ENCODE peak calls at places on chromosomes 3 and 15, in nine cellular contexts. One of them, this sample, is unnamed.

GRCh38 chr15:25783607-25784131 is 79.5 kb downstream of the ATP10A start:
- DNase-seq in CD4-positive, CD25-positive, alpha-beta regulatory T cell: peak
- DNase-seq in heart left ventricle: no peak
- DNase-seq in A549: peak
- DNase-seq in RWPE1: no peak
- DNase-seq in dorsolateral prefrontal cortex: no peak
- DNase-seq in lower lobe of right lung: no peak
- DNase-seq in colonic mucosa: no peak
- DNase-seq in substantia nigra: no peak
- DNase-seq in this sample: no peak

GRCh38 chr3:167289435-167289834 is 90.7 kb downstream of the ZBBX start:
- DNase-seq in RWPE1: no peak
- DNase-seq in CD4-positive, CD25-positive, alpha-beta regulatory T cell: no peak
- DNase-seq in A549: no peak
- DNase-seq in heart left ventricle: no peak
- DNase-seq in colonic mucosa: no peak
- DNase-seq in dorsolateral prefrontal cortex: no peak
- DNase-seq in substantia nigra: no peak
- DNase-seq in lower lobe of right lung: no peak
- DNase-seq in this sample: no peak

GRCh38 chr3:196966526-196967401 is 1.9 kb downstream of the PIGZ start:
- DNase-seq in A549: no peak
- DNase-seq in CD4-positive, CD25-positive, alpha-beta regulatory T cell: no peak
- DNase-seq in substantia nigra: peak
- DNase-seq in colonic mucosa: no peak
- DNase-seq in RWPE1: no peak
- DNase-seq in lower lobe of right lung: no peak
- DNase-seq in dorsolateral prefrontal cortex: no peak
- DNase-seq in heart left ventricle: no peak
- DNase-seq in this sample: no peak

GRCh38 chr3:19972056-19972455 is 25.2 kb downstream of the RAB5A start:
- DNase-seq in A549: peak
- DNase-seq in colonic mucosa: no peak
- DNase-seq in RWPE1: peak
- DNase-seq in heart left ventricle: no peak
- DNase-seq in dorsolateral prefrontal cortex: no peak
- DNase-seq in lower lobe of right lung: no peak
- DNase-seq in substantia nigra: no peak
- DNase-seq in CD4-positive, CD25-positive, alpha-beta regulatory T cell: no peak
- DNase-seq in this sample: no peak

GRCh38 chr3:140948460-140949249 is 7.0 kb downstream of the SLC25A36 start:
- DNase-seq in dorsolateral prefrontal cortex: no peak
- DNase-seq in colonic mucosa: no peak
- DNase-seq in heart left ventricle: no peak
- DNase-seq in lower lobe of right lung: no peak
- DNase-seq in CD4-positive, CD25-positive, alpha-beta regulatory T cell: no peak
- DNase-seq in A549: no peak
- DNase-seq in RWPE1: no peak
- DNase-seq in substantia nigra: no peak
- DNase-seq in this sample: no peak

GRCh38 chr15:48472756-48473155 is 141.5 kb downstream of the DUT start:
- DNase-seq in substantia nigra: no peak
- DNase-seq in lower lobe of right lung: no peak
- DNase-seq in colonic mucosa: no peak
- DNase-seq in dorsolateral prefrontal cortex: no peak
- DNase-seq in A549: peak
- DNase-seq in RWPE1: peak
- DNase-seq in CD4-positive, CD25-positive, alpha-beta regulatory T cell: peak
- DNase-seq in heart left ventricle: no peak
- DNase-seq in this sample: no peak

GRCh38 chr3:18951333-18951732 is 197.0 kb upstream of the KCNH8 start:
- DNase-seq in lower lobe of right lung: no peak
- DNase-seq in colonic mucosa: no peak
- DNase-seq in CD4-positive, CD25-positive, alpha-beta regulatory T cell: no peak
- DNase-seq in substantia nigra: no peak
- DNase-seq in A549: no peak
- DNase-seq in heart left ventricle: no peak
- DNase-seq in RWPE1: no peak
- DNase-seq in dorsolateral prefrontal cortex: no peak
- DNase-seq in this sample: no peak

GRCh38 chr15:55348281-55348778 is 29.3 kb downstream of the PIGB start:
- DNase-seq in heart left ventricle: no peak
- DNase-seq in substantia nigra: no peak
- DNase-seq in dorsolateral prefrontal cortex: no peak
- DNase-seq in colonic mucosa: no peak
- DNase-seq in RWPE1: no peak
- DNase-seq in lower lobe of right lung: no peak
- DNase-seq in CD4-positive, CD25-positive, alpha-beta regulatory T cell: no peak
- DNase-seq in A549: no peak
- DNase-seq in this sample: no peak

GRCh38 chr3:61146010-61146569 is 105.2 kb downstream of the FHIT start:
- DNase-seq in RWPE1: no peak
- DNase-seq in dorsolateral prefrontal cortex: no peak
- DNase-seq in heart left ventricle: no peak
- DNase-seq in CD4-positive, CD25-positive, alpha-beta regulatory T cell: no peak
- DNase-seq in colonic mucosa: no peak
- DNase-seq in substantia nigra: no peak
- DNase-seq in A549: no peak
- DNase-seq in lower lobe of right lung: no peak
- DNase-seq in this sample: no peak

GRCh38 chr15:75606026-75606425 is 19.5 kb downstream of the SNUPN start:
- DNase-seq in lower lobe of right lung: no peak
- DNase-seq in colonic mucosa: no peak
- DNase-seq in dorsolateral prefrontal cortex: no peak
- DNase-seq in CD4-positive, CD25-positive, alpha-beta regulatory T cell: no peak
- DNase-seq in substantia nigra: no peak
- DNase-seq in RWPE1: no peak
- DNase-seq in A549: no peak
- DNase-seq in heart left ventricle: no peak
- DNase-seq in this sample: no peak

GRCh38 chr3:3180421-3180820 is 930 bp upstream of the CRBN start:
- DNase-seq in lower lobe of right lung: no peak
- DNase-seq in CD4-positive, CD25-positive, alpha-beta regulatory T cell: no peak
- DNase-seq in RWPE1: no peak
- DNase-seq in heart left ventricle: no peak
- DNase-seq in substantia nigra: no peak
- DNase-seq in dorsolateral prefrontal cortex: no peak
- DNase-seq in A549: no peak
- DNase-seq in colonic mucosa: no peak
- DNase-seq in this sample: no peak

GRCh38 chr15:74730619-74731316 is 5.4 kb upstream of the CYP1A1 start:
- DNase-seq in RWPE1: no peak
- DNase-seq in lower lobe of right lung: no peak
- DNase-seq in heart left ventricle: no peak
- DNase-seq in A549: no peak
- DNase-seq in CD4-positive, CD25-positive, alpha-beta regulatory T cell: no peak
- DNase-seq in colonic mucosa: no peak
- DNase-seq in substantia nigra: no peak
- DNase-seq in dorsolateral prefrontal cortex: no peak
- DNase-seq in this sample: no peak

GRCh38 chr3:44885618-44886017 is 11.2 kb downstream of the TGM4 start:
- DNase-seq in heart left ventricle: no peak
- DNase-seq in A549: peak
- DNase-seq in RWPE1: peak
- DNase-seq in dorsolateral prefrontal cortex: no peak
- DNase-seq in colonic mucosa: no peak
- DNase-seq in lower lobe of right lung: no peak
- DNase-seq in substantia nigra: no peak
- DNase-seq in CD4-positive, CD25-positive, alpha-beta regulatory T cell: no peak
- DNase-seq in this sample: no peak

GRCh38 chr3:71545330-71545729 is 38.2 kb downstream of the FOXP1 start:
- DNase-seq in CD4-positive, CD25-positive, alpha-beta regulatory T cell: no peak
- DNase-seq in colonic mucosa: no peak
- DNase-seq in RWPE1: no peak
- DNase-seq in dorsolateral prefrontal cortex: no peak
- DNase-seq in heart left ventricle: no peak
- DNase-seq in substantia nigra: no peak
- DNase-seq in lower lobe of right lung: no peak
- DNase-seq in A549: no peak
- DNase-seq in this sample: no peak

GRCh38 chr3:51934991-51935885 is 6.5 kb downstream of the RRP9 start:
- DNase-seq in colonic mucosa: no peak
- DNase-seq in substantia nigra: no peak
- DNase-seq in dorsolateral prefrontal cortex: no peak
- DNase-seq in CD4-positive, CD25-positive, alpha-beta regulatory T cell: no peak
- DNase-seq in RWPE1: no peak
- DNase-seq in lower lobe of right lung: no peak
- DNase-seq in A549: no peak
- DNase-seq in heart left ventricle: no peak
- DNase-seq in this sample: no peak

GRCh38 chr3:123651449-123652345 is 66.8 kb upstream of the HACD2 start:
- DNase-seq in colonic mucosa: no peak
- DNase-seq in dorsolateral prefrontal cortex: no peak
- DNase-seq in substantia nigra: no peak
- DNase-seq in A549: no peak
- DNase-seq in CD4-positive, CD25-positive, alpha-beta regulatory T cell: no peak
- DNase-seq in lower lobe of right lung: no peak
- DNase-seq in RWPE1: no peak
- DNase-seq in heart left ventricle: no peak
- DNase-seq in this sample: no peak

GRCh38 chr3:37556789-37557301 is 304.8 kb upstream of the CTDSPL start:
- DNase-seq in substantia nigra: no peak
- DNase-seq in colonic mucosa: no peak
- DNase-seq in heart left ventricle: no peak
- DNase-seq in CD4-positive, CD25-positive, alpha-beta regulatory T cell: no peak
- DNase-seq in dorsolateral prefrontal cortex: no peak
- DNase-seq in A549: no peak
- DNase-seq in lower lobe of right lung: no peak
- DNase-seq in RWPE1: no peak
- DNase-seq in this sample: no peak

GRCh38 chr3:184345678-184346144 is 8.3 kb downstream of the FAM131A start:
- DNase-seq in CD4-positive, CD25-positive, alpha-beta regulatory T cell: peak
- DNase-seq in lower lobe of right lung: peak
- DNase-seq in RWPE1: peak
- DNase-seq in substantia nigra: peak
- DNase-seq in colonic mucosa: peak
- DNase-seq in dorsolateral prefrontal cortex: peak
- DNase-seq in A549: peak
- DNase-seq in heart left ventricle: peak
- DNase-seq in this sample: peak

GRCh38 chr3:65641041-65641440 is 397.7 kb downstream of the MAGI1 start:
- DNase-seq in lower lobe of right lung: no peak
- DNase-seq in RWPE1: no peak
- DNase-seq in dorsolateral prefrontal cortex: no peak
- DNase-seq in CD4-positive, CD25-positive, alpha-beta regulatory T cell: no peak
- DNase-seq in colonic mucosa: no peak
- DNase-seq in heart left ventricle: no peak
- DNase-seq in A549: no peak
- DNase-seq in substantia nigra: no peak
- DNase-seq in this sample: no peak

GRCh38 chr15:81473177-81473576 is 99.2 kb upstream of the TMC3 start:
- DNase-seq in dorsolateral prefrontal cortex: no peak
- DNase-seq in CD4-positive, CD25-positive, alpha-beta regulatory T cell: no peak
- DNase-seq in RWPE1: no peak
- DNase-seq in substantia nigra: no peak
- DNase-seq in lower lobe of right lung: no peak
- DNase-seq in colonic mucosa: no peak
- DNase-seq in heart left ventricle: no peak
- DNase-seq in A549: no peak
- DNase-seq in this sample: no peak

GRCh38 chr15:55654541-55654940 is 66.4 kb upstream of the PYGO1 start:
- DNase-seq in RWPE1: no peak
- DNase-seq in dorsolateral prefrontal cortex: no peak
- DNase-seq in A549: peak
- DNase-seq in CD4-positive, CD25-positive, alpha-beta regulatory T cell: no peak
- DNase-seq in colonic mucosa: no peak
- DNase-seq in lower lobe of right lung: no peak
- DNase-seq in substantia nigra: no peak
- DNase-seq in heart left ventricle: no peak
- DNase-seq in this sample: no peak

GRCh38 chr15:64630403-64631107 is 144.8 kb downstream of the RBPMS2 start:
- DNase-seq in heart left ventricle: no peak
- DNase-seq in colonic mucosa: no peak
- DNase-seq in RWPE1: no peak
- DNase-seq in CD4-positive, CD25-positive, alpha-beta regulatory T cell: no peak
- DNase-seq in lower lobe of right lung: no peak
- DNase-seq in dorsolateral prefrontal cortex: no peak
- DNase-seq in substantia nigra: no peak
- DNase-seq in A549: no peak
- DNase-seq in this sample: no peak

GRCh38 chr15:75942464-75942863 is 38.8 kb downstream of the FBXO22 start:
- DNase-seq in RWPE1: no peak
- DNase-seq in lower lobe of right lung: no peak
- DNase-seq in dorsolateral prefrontal cortex: no peak
- DNase-seq in substantia nigra: no peak
- DNase-seq in heart left ventricle: no peak
- DNase-seq in colonic mucosa: no peak
- DNase-seq in A549: no peak
- DNase-seq in CD4-positive, CD25-positive, alpha-beta regulatory T cell: no peak
- DNase-seq in this sample: no peak

GRCh38 chr3:53193466-53194217 is 32.6 kb downstream of the PRKCD start:
- DNase-seq in substantia nigra: no peak
- DNase-seq in CD4-positive, CD25-positive, alpha-beta regulatory T cell: no peak
- DNase-seq in dorsolateral prefrontal cortex: no peak
- DNase-seq in A549: no peak
- DNase-seq in colonic mucosa: no peak
- DNase-seq in lower lobe of right lung: no peak
- DNase-seq in heart left ventricle: no peak
- DNase-seq in RWPE1: no peak
- DNase-seq in this sample: no peak
- H3K27ac ChIP-seq in substantia nigra: no peak
- H3K27ac ChIP-seq in CD4-positive, CD25-positive, alpha-beta regulatory T cell: no peak
- H3K27ac ChIP-seq in dorsolateral prefrontal cortex: no peak
- H3K27ac ChIP-seq in A549: no peak
- H3K27ac ChIP-seq in colonic mucosa: no peak
- H3K27ac ChIP-seq in lower lobe of right lung: peak
- H3K27ac ChIP-seq in heart left ventricle: no peak
- H3K27ac ChIP-seq in RWPE1: peak
- H3K27ac ChIP-seq in this sample: no peak

GRCh38 chr3:181692850-181693154 is 18.9 kb upstream of the SOX2 start:
- DNase-seq in dorsolateral prefrontal cortex: no peak
- DNase-seq in colonic mucosa: no peak
- DNase-seq in substantia nigra: no peak
- DNase-seq in RWPE1: no peak
- DNase-seq in heart left ventricle: no peak
- DNase-seq in lower lobe of right lung: no peak
- DNase-seq in CD4-positive, CD25-positive, alpha-beta regulatory T cell: no peak
- DNase-seq in A549: no peak
- DNase-seq in this sample: no peak
- H3K27ac ChIP-seq in dorsolateral prefrontal cortex: peak
- H3K27ac ChIP-seq in colonic mucosa: no peak
- H3K27ac ChIP-seq in substantia nigra: peak
- H3K27ac ChIP-seq in RWPE1: no peak
- H3K27ac ChIP-seq in heart left ventricle: no peak
- H3K27ac ChIP-seq in lower lobe of right lung: no peak
- H3K27ac ChIP-seq in CD4-positive, CD25-positive, alpha-beta regulatory T cell: no peak
- H3K27ac ChIP-seq in A549: no peak
- H3K27ac ChIP-seq in this sample: peak

GRCh38 chr3:128412180-128413002 is 54.3 kb downstream of the DNAJB8 start:
- DNase-seq in RWPE1: no peak
- DNase-seq in lower lobe of right lung: no peak
- DNase-seq in heart left ventricle: no peak
- DNase-seq in colonic mucosa: no peak
- DNase-seq in substantia nigra: no peak
- DNase-seq in CD4-positive, CD25-positive, alpha-beta regulatory T cell: no peak
- DNase-seq in A549: no peak
- DNase-seq in dorsolateral prefrontal cortex: no peak
- DNase-seq in this sample: no peak
- H3K27ac ChIP-seq in RWPE1: no peak
- H3K27ac ChIP-seq in lower lobe of right lung: no peak
- H3K27ac ChIP-seq in heart left ventricle: no peak
- H3K27ac ChIP-seq in colonic mucosa: no peak
- H3K27ac ChIP-seq in substantia nigra: no peak
- H3K27ac ChIP-seq in CD4-positive, CD25-positive, alpha-beta regulatory T cell: no peak
- H3K27ac ChIP-seq in A549: no peak
- H3K27ac ChIP-seq in dorsolateral prefrontal cortex: no peak
- H3K27ac ChIP-seq in this sample: no peak

GRCh38 chr15:40061212-40061901 is 22.4 kb upstream of the SRP14 start:
- DNase-seq in dorsolateral prefrontal cortex: no peak
- DNase-seq in colonic mucosa: no peak
- DNase-seq in substantia nigra: no peak
- DNase-seq in CD4-positive, CD25-positive, alpha-beta regulatory T cell: no peak
- DNase-seq in heart left ventricle: no peak
- DNase-seq in RWPE1: no peak
- DNase-seq in lower lobe of right lung: no peak
- DNase-seq in A549: no peak
- DNase-seq in this sample: no peak
- H3K27ac ChIP-seq in dorsolateral prefrontal cortex: no peak
- H3K27ac ChIP-seq in colonic mucosa: no peak
- H3K27ac ChIP-seq in substantia nigra: no peak
- H3K27ac ChIP-seq in CD4-positive, CD25-positive, alpha-beta regulatory T cell: no peak
- H3K27ac ChIP-seq in heart left ventricle: no peak
- H3K27ac ChIP-seq in RWPE1: no peak
- H3K27ac ChIP-seq in lower lobe of right lung: no peak
- H3K27ac ChIP-seq in A549: no peak
- H3K27ac ChIP-seq in this sample: no peak

This sample was measured in caudate nucleus.